ENCODE peak calls at places on chromosomes 4 and X, in seven cellular contexts. M is NCI-H1930; K is activated T-cell treated with anti-CD3 and anti-CD28 coated beads, Interleukin-2, amount 50 U/mL, for 1 hour; J is GM10248; L is DMS153; O is sigmoid colon; W is ACHN. F is an unnamed sample.

GRCh38 chrX:19747672-19748610 is 139.5 kb downstream of the SH3KBP1 start:
- DNase-seq in J (peak; percentile 21), W (no peak), K (peak; percentile 72), M (no peak), L (no peak), O (peak; percentile 63), F (no peak)

GRCh38 chr4:156781852-156782251 is 189.7 kb downstream of the PDGFC start:
- DNase-seq in L (no peak), K (no peak), W (peak; percentile 31), J (no peak), M (no peak), O (no peak), F (no peak)

GRCh38 chr4:94603170-94603747 is 151.5 kb downstream of the PDLIM5 start:
- DNase-seq in M (no peak), W (peak; percentile 3), K (no peak), J (no peak), O (no peak), L (no peak), F (no peak)

GRCh38 chrX:109879991-109880390 is 122.9 kb upstream of the TMEM164 start:
- DNase-seq in W (no peak), L (no peak), K (no peak), O (no peak), M (no peak), J (no peak), F (no peak)

GRCh38 chr4:140156529-140157171 is 2.7 kb upstream of the MAML3 start:
- DNase-seq in J (no peak), W (no peak), L (no peak), K (no peak), O (no peak), M (no peak), F (no peak)

GRCh38 chr4:24794916-24795665 is at the start of gene SOD3:
- DNase-seq in J (no peak), M (no peak), K (no peak), L (no peak), W (peak; percentile 90), O (peak; percentile 95), F (peak; percentile 83)

GRCh38 chr4:151744614-151745013 is 16.2 kb downstream of the GATB start:
- DNase-seq in O (no peak), M (no peak), K (no peak), J (no peak), L (no peak), W (peak; percentile 89), F (peak; percentile 35)

GRCh38 chrX:36684053-36684452 is 324.1 kb upstream of the FAM47C start:
- DNase-seq in K (no peak), J (no peak), M (no peak), O (no peak), L (no peak), W (no peak), F (no peak)

GRCh38 chr4:39718366-39719323 is 20.7 kb downstream of the UBE2K start:
- DNase-seq in K (no peak), W (no peak), O (no peak), L (no peak), M (no peak), J (no peak), F (no peak)

GRCh38 chrX:44903107-44903506 is 30.1 kb downstream of the KDM6A start:
- DNase-seq in L (no peak), J (no peak), O (no peak), K (no peak), M (no peak), W (peak; percentile 7), F (no peak)

GRCh38 chr4:8508731-8509130 is 68.2 kb downstream of the TRMT44 start:
- DNase-seq in L (no peak), K (no peak), J (no peak), M (no peak), W (no peak), O (no peak), F (no peak)

GRCh38 chr4:56619160-56619559 is 61.9 kb downstream of the HOPX start:
- DNase-seq in W (no peak), O (no peak), K (no peak), L (no peak), M (no peak), J (no peak), F (peak; percentile 52)

GRCh38 chr4:2962614-2963184 is 507 bp downstream of the NOP14 start:
- DNase-seq in K (no peak), W (peak; percentile 58), J (no peak), O (no peak), L (no peak), M (peak; percentile 46), F (peak; percentile 83)

GRCh38 chr4:90245837-90246236 is 118.6 kb downstream of the CCSER1 start:
- DNase-seq in O (no peak), L (no peak), J (no peak), K (no peak), M (no peak), W (no peak), F (no peak)

GRCh38 chrX:102957751-102958150 is 20.7 kb downstream of the RAB40AL start:
- DNase-seq in K (no peak), W (no peak), J (no peak), M (no peak), O (no peak), L (no peak), F (no peak)

GRCh38 chrX:54891573-54891972 is 29.1 kb upstream of the TRO start:
- DNase-seq in O (no peak), J (peak; percentile 20), W (peak; percentile 33), L (peak; percentile 13), M (peak; percentile 6), K (no peak), F (peak; percentile 33)

GRCh38 chr4:95180531-95181315 is 368.1 kb downstream of the UNC5C start:
- DNase-seq in W (no peak), L (no peak), M (no peak), K (no peak), J (no peak), O (no peak), F (no peak)

GRCh38 chr4:27123050-27123768 is 262.6 kb downstream of the STIM2 start:
- DNase-seq in J (no peak), K (no peak), O (no peak), W (no peak), L (peak; percentile 2), M (no peak), F (peak; percentile 14)

GRCh38 chr4:66572949-66573348 is 902.7 kb upstream of the EPHA5 start:
- DNase-seq in O (no peak), L (no peak), J (no peak), W (peak; percentile 73), M (no peak), K (no peak), F (no peak)

GRCh38 chrX:19609541-19609940 is 94.2 kb upstream of the MAP3K15 start:
- DNase-seq in J (no peak), M (no peak), L (no peak), K (no peak), W (no peak), O (no peak), F (no peak)

GRCh38 chr4:4945021-4945420 is 74.2 kb downstream of the CYTL1 start:
- DNase-seq in M (no peak), O (no peak), L (no peak), K (no peak), W (no peak), J (no peak), F (no peak)

GRCh38 chr4:155407480-155407879 is 30.7 kb upstream of the MAP9 start:
- DNase-seq in O (no peak), M (no peak), J (no peak), K (no peak), L (no peak), W (no peak), F (no peak)

GRCh38 chr4:26206339-26206738 is 114.5 kb upstream of the RBPJ start:
- DNase-seq in L (no peak), M (no peak), W (no peak), J (no peak), K (no peak), O (peak; percentile 73), F (peak; percentile 59)

GRCh38 chr4:33494150-33494549 is 2750.2 kb downstream of the ARAP2 start:
- DNase-seq in O (no peak), L (no peak), K (no peak), J (no peak), M (no peak), W (peak; percentile 6), F (no peak)

GRCh38 chr4:103026868-103027267 is 7.4 kb upstream of the SLC9B1 start:
- DNase-seq in J (no peak), K (no peak), O (no peak), M (no peak), W (no peak), L (no peak), F (no peak)

GRCh38 chrX:103687696-103688191 is 1.2 kb upstream of the MORF4L2 start:
- DNase-seq in M (peak; percentile 85), K (peak; percentile 56), J (peak; percentile 13), O (peak; percentile 82), W (peak; percentile 71), L (peak; percentile 45), F (peak; percentile 95)

GRCh38 chr4:6362896-6363295 is 93.2 kb downstream of the WFS1 start:
- DNase-seq in M (no peak), L (no peak), O (no peak), J (peak; percentile 45), W (peak; percentile 25), K (no peak), F (peak; percentile 87)

GRCh38 chr4:164550989-164551712 is 202.8 kb upstream of the SMIM31 start:
- DNase-seq in L (no peak), O (no peak), J (no peak), M (no peak), K (no peak), W (no peak), F (no peak)

GRCh38 chrX:129768586-129769466 is 10.9 kb upstream of the SASH3 start:
- DNase-seq in J (no peak), K (no peak), M (no peak), L (no peak), O (no peak), W (no peak), F (no peak)

GRCh38 chrX:16444353-16444752 is 205.6 kb upstream of the S100G start:
- DNase-seq in L (no peak), J (no peak), K (no peak), W (no peak), M (no peak), O (no peak), F (peak; percentile 44)

GRCh38 chr4:107619065-107619464 is 101.0 kb downstream of the PAPSS1 start:
- DNase-seq in L (no peak), O (no peak), M (no peak), J (no peak), K (no peak), W (no peak), F (no peak)

GRCh38 chr4:38177035-38177791 is 217.0 kb downstream of the PTTG2 start:
- DNase-seq in L (no peak), O (no peak), M (no peak), K (peak; percentile 57), J (no peak), W (no peak), F (no peak)

GRCh38 chr4:5142726-5143125 is 91.4 kb downstream of the STK32B start:
- DNase-seq in J (no peak), O (no peak), K (no peak), W (peak; percentile 64), M (no peak), L (no peak), F (peak; percentile 62)

GRCh38 chr4:41072021-41072777 is 142.1 kb downstream of the APBB2 start:
- DNase-seq in W (no peak), K (no peak), L (no peak), M (no peak), O (no peak), J (no peak), F (no peak)

GRCh38 chr4:169160825-169161224 is 109.9 kb downstream of the SH3RF1 start:
- DNase-seq in W (no peak), L (no peak), K (no peak), O (no peak), J (no peak), M (no peak), F (peak; percentile 71)

GRCh38 chr4:166827167-166827566 is 407.1 kb downstream of the SPOCK3 start:
- DNase-seq in M (peak; percentile 10), J (no peak), L (no peak), W (no peak), K (no peak), O (no peak), F (no peak)

F was measured in left kidney.